ENCODE peak calls at places on chromosomes 2 and 18, in five cellular contexts. One of them, this sample, is unnamed.

GRCh38 chr2:239225456-239225855 is 175.4 kb downstream of the HDAC4 start:
- DNase-seq in bronchial epithelial cell: no peak
- DNase-seq in cortex of kidney: no peak
- DNase-seq in A172: no peak
- DNase-seq in RPMI8226: no peak
- DNase-seq in this sample: no peak

GRCh38 chr2:152683400-152683799 is 33.9 kb downstream of the PRPF40A start:
- DNase-seq in bronchial epithelial cell: no peak
- DNase-seq in cortex of kidney: no peak
- DNase-seq in A172: no peak
- DNase-seq in RPMI8226: no peak
- DNase-seq in this sample: no peak

GRCh38 chr2:1910562-1911256 is 166.4 kb upstream of the PXDN start:
- DNase-seq in bronchial epithelial cell: no peak
- DNase-seq in cortex of kidney: no peak
- DNase-seq in A172: no peak
- DNase-seq in RPMI8226: no peak
- DNase-seq in this sample: no peak

GRCh38 chr2:215613265-215613664 is 177.4 kb upstream of the FN1 start:
- DNase-seq in bronchial epithelial cell: no peak
- DNase-seq in cortex of kidney: no peak
- DNase-seq in A172: no peak
- DNase-seq in RPMI8226: no peak
- DNase-seq in this sample: peak; percentile 27

GRCh38 chr2:80238692-80239469 is 65.7 kb downstream of the LRRTM1 start:
- DNase-seq in bronchial epithelial cell: no peak
- DNase-seq in cortex of kidney: no peak
- DNase-seq in A172: peak; percentile 44
- DNase-seq in RPMI8226: peak; percentile 37
- DNase-seq in this sample: peak; percentile 21

GRCh38 chr2:65476778-65477177 is 44.4 kb upstream of the SPRED2 start:
- DNase-seq in bronchial epithelial cell: no peak
- DNase-seq in cortex of kidney: no peak
- DNase-seq in A172: no peak
- DNase-seq in RPMI8226: no peak
- DNase-seq in this sample: no peak

GRCh38 chr2:239273280-239274234 is 127.3 kb downstream of the HDAC4 start:
- DNase-seq in bronchial epithelial cell: no peak
- DNase-seq in cortex of kidney: no peak
- DNase-seq in A172: no peak
- DNase-seq in RPMI8226: no peak
- DNase-seq in this sample: no peak

GRCh38 chr2:190451561-190452176 is 43.5 kb downstream of the MFSD6 start:
- DNase-seq in bronchial epithelial cell: peak; percentile 30
- DNase-seq in cortex of kidney: no peak
- DNase-seq in A172: peak; percentile 23
- DNase-seq in RPMI8226: no peak
- DNase-seq in this sample: no peak

GRCh38 chr2:60819936-60820335 is 61.4 kb upstream of the REL start:
- DNase-seq in bronchial epithelial cell: no peak
- DNase-seq in cortex of kidney: no peak
- DNase-seq in A172: no peak
- DNase-seq in RPMI8226: no peak
- DNase-seq in this sample: no peak

GRCh38 chr2:28407976-28408690 is 15.5 kb downstream of the FOSL2 start:
- DNase-seq in bronchial epithelial cell: no peak
- DNase-seq in cortex of kidney: no peak
- DNase-seq in A172: peak; percentile 72
- DNase-seq in RPMI8226: no peak
- DNase-seq in this sample: no peak

GRCh38 chr2:182649316-182649715 is 66.7 kb upstream of the DNAJC10 start:
- DNase-seq in bronchial epithelial cell: peak; percentile 29
- DNase-seq in cortex of kidney: no peak
- DNase-seq in A172: peak; percentile 60
- DNase-seq in RPMI8226: peak; percentile 48
- DNase-seq in this sample: peak; percentile 42

GRCh38 chr2:10161961-10162441 is 39.5 kb downstream of the RRM2 start:
- DNase-seq in bronchial epithelial cell: no peak
- DNase-seq in cortex of kidney: no peak
- DNase-seq in A172: peak; percentile 39
- DNase-seq in RPMI8226: no peak
- DNase-seq in this sample: peak; percentile 91

GRCh38 chr18:4720498-4720897 is 265.4 kb upstream of the DLGAP1 start:
- DNase-seq in bronchial epithelial cell: no peak
- DNase-seq in cortex of kidney: no peak
- DNase-seq in A172: no peak
- DNase-seq in RPMI8226: no peak
- DNase-seq in this sample: no peak

GRCh38 chr2:233990261-233990798 is 60.2 kb upstream of the SPP2 start:
- DNase-seq in bronchial epithelial cell: no peak
- DNase-seq in cortex of kidney: no peak
- DNase-seq in A172: no peak
- DNase-seq in RPMI8226: no peak
- DNase-seq in this sample: no peak

GRCh38 chr18:48673456-48674197 is 134.8 kb downstream of the CTIF start:
- DNase-seq in bronchial epithelial cell: no peak
- DNase-seq in cortex of kidney: no peak
- DNase-seq in A172: no peak
- DNase-seq in RPMI8226: no peak
- DNase-seq in this sample: no peak

GRCh38 chr18:42310956-42311355 is 355.9 kb downstream of the PIK3C3 start:
- DNase-seq in bronchial epithelial cell: peak; percentile 59
- DNase-seq in cortex of kidney: no peak
- DNase-seq in A172: peak; percentile 80
- DNase-seq in RPMI8226: no peak
- DNase-seq in this sample: peak; percentile 82

GRCh38 chr2:232979871-232980461 is 33.1 kb downstream of the NGEF start:
- DNase-seq in bronchial epithelial cell: peak; percentile 73
- DNase-seq in cortex of kidney: no peak
- DNase-seq in A172: peak; percentile 94
- DNase-seq in RPMI8226: no peak
- DNase-seq in this sample: peak; percentile 77

GRCh38 chr2:69998761-69999160 is 37.3 kb upstream of the ASPRV1 start:
- DNase-seq in bronchial epithelial cell: no peak
- DNase-seq in cortex of kidney: no peak
- DNase-seq in A172: no peak
- DNase-seq in RPMI8226: no peak
- DNase-seq in this sample: no peak

GRCh38 chr18:11955299-11956029 is 25.8 kb upstream of the IMPA2 start:
- DNase-seq in bronchial epithelial cell: peak; percentile 74
- DNase-seq in cortex of kidney: no peak
- DNase-seq in A172: peak; percentile 71
- DNase-seq in RPMI8226: no peak
- DNase-seq in this sample: peak; percentile 73